ENCODE peak calls at places on chromosomes 13 and 19, in five cellular contexts. One of them, this sample, is unnamed. For H3K36me3 and H3K27me3, the result is how much of the 10 kb centered on the place peaks cover.

GRCh38 chr13:101917475-101917810 is 465.0 kb downstream of the ITGBL1 start:
- DNase-seq in body of pancreas: peak
- DNase-seq in GM23248: no peak
- DNase-seq in CD8-positive, alpha-beta T cell: no peak
- DNase-seq in heart left ventricle: no peak
- DNase-seq in this sample: no peak

GRCh38 chr19:17860331-17860992 is 752 bp downstream of the RPL18A start:
- DNase-seq in body of pancreas: no peak
- DNase-seq in GM23248: peak
- DNase-seq in CD8-positive, alpha-beta T cell: no peak
- DNase-seq in heart left ventricle: no peak
- DNase-seq in this sample: no peak

GRCh38 chr19:18418034-18418724 is 1.0 kb upstream of the SSBP4 start:
- DNase-seq in body of pancreas: peak
- DNase-seq in GM23248: no peak
- DNase-seq in CD8-positive, alpha-beta T cell: no peak
- DNase-seq in heart left ventricle: peak
- DNase-seq in this sample: no peak

GRCh38 chr13:76016799-76017198 is 380.7 kb downstream of the LMO7 start:
- DNase-seq in body of pancreas: peak
- DNase-seq in GM23248: peak
- DNase-seq in CD8-positive, alpha-beta T cell: peak
- DNase-seq in heart left ventricle: no peak
- DNase-seq in this sample: no peak

GRCh38 chr13:65417953-65418352 is 1812.2 kb downstream of the PCDH9 start:
- DNase-seq in body of pancreas: no peak
- DNase-seq in GM23248: no peak
- DNase-seq in CD8-positive, alpha-beta T cell: no peak
- DNase-seq in heart left ventricle: no peak
- DNase-seq in this sample: no peak

GRCh38 chr19:38034153-38034835 is 127.3 kb downstream of the SIPA1L3 start:
- DNase-seq in body of pancreas: no peak
- DNase-seq in GM23248: peak
- DNase-seq in CD8-positive, alpha-beta T cell: no peak
- DNase-seq in heart left ventricle: no peak
- DNase-seq in this sample: no peak

GRCh38 chr19:46015961-46016425 is 6.9 kb downstream of the PGLYRP1 start:
- DNase-seq in body of pancreas: no peak
- DNase-seq in GM23248: peak
- DNase-seq in CD8-positive, alpha-beta T cell: peak
- DNase-seq in heart left ventricle: no peak
- DNase-seq in this sample: peak

GRCh38 chr13:109383683-109384082 is 402.7 kb downstream of the IRS2 start:
- DNase-seq in body of pancreas: no peak
- DNase-seq in GM23248: peak
- DNase-seq in CD8-positive, alpha-beta T cell: no peak
- DNase-seq in heart left ventricle: no peak
- DNase-seq in this sample: no peak

GRCh38 chr19:8120636-8121480 is 28.5 kb downstream of the FBN3 start:
- DNase-seq in body of pancreas: no peak
- DNase-seq in GM23248: no peak
- DNase-seq in CD8-positive, alpha-beta T cell: no peak
- DNase-seq in heart left ventricle: no peak
- DNase-seq in this sample: no peak

GRCh38 chr13:66076417-66076816 is 1153.7 kb downstream of the PCDH9 start:
- DNase-seq in body of pancreas: no peak
- DNase-seq in GM23248: no peak
- DNase-seq in CD8-positive, alpha-beta T cell: no peak
- DNase-seq in heart left ventricle: no peak
- DNase-seq in this sample: no peak

GRCh38 chr13:48534911-48535501 is 2.1 kb upstream of the RCBTB2 start:
- DNase-seq in body of pancreas: no peak
- DNase-seq in GM23248: no peak
- DNase-seq in CD8-positive, alpha-beta T cell: no peak
- DNase-seq in heart left ventricle: no peak
- DNase-seq in this sample: no peak

GRCh38 chr19:5156231-5156986 is 184.2 kb downstream of the PTPRS start:
- DNase-seq in body of pancreas: no peak
- DNase-seq in GM23248: peak
- DNase-seq in CD8-positive, alpha-beta T cell: no peak
- DNase-seq in heart left ventricle: no peak
- DNase-seq in this sample: no peak

GRCh38 chr13:114284680-114285079 is 3.3 kb downstream of the UPF3A start:
- DNase-seq in body of pancreas: no peak
- DNase-seq in GM23248: no peak
- DNase-seq in CD8-positive, alpha-beta T cell: no peak
- DNase-seq in heart left ventricle: no peak
- DNase-seq in this sample: no peak
- H3K36me3 ChIP-seq in body of pancreas: under half
- H3K36me3 ChIP-seq in GM23248: under half
- H3K36me3 ChIP-seq in CD8-positive, alpha-beta T cell: under half
- H3K36me3 ChIP-seq in heart left ventricle: half or more
- H3K36me3 ChIP-seq in this sample: under half

GRCh38 chr19:54114340-54114826 is 1.1 kb downstream of the TFPT start:
- DNase-seq in body of pancreas: peak
- DNase-seq in GM23248: peak
- DNase-seq in CD8-positive, alpha-beta T cell: peak
- DNase-seq in heart left ventricle: peak
- DNase-seq in this sample: peak
- H3K27ac ChIP-seq in body of pancreas: no peak
- H3K27ac ChIP-seq in GM23248: no peak
- H3K27ac ChIP-seq in CD8-positive, alpha-beta T cell: peak
- H3K27ac ChIP-seq in heart left ventricle: peak
- H3K27ac ChIP-seq in this sample: peak

DNA sequence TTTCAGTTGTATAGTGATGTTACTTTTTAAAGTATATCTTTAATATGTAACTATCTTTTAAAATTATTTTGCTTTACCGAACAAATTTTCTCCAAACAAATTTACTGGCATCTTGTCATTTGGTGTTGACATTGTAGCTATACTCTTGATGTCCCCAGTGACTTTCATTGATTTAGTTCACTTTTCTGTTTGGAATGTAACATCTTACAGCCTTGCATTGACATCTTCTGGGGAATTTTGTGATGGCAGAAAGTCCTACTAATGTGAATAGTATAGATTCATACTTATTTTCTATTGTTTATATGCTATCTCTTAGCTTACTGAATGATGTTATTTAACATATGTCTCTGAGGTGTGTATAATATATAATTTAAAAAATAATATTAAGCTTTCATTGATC is 800.9 kb upstream of the ATXN8OS start:
- DNase-seq in body of pancreas: no peak
- DNase-seq in GM23248: no peak
- DNase-seq in CD8-positive, alpha-beta T cell: no peak
- DNase-seq in heart left ventricle: no peak
- DNase-seq in this sample: no peak
- H3K27me3 ChIP-seq in body of pancreas: under half
- H3K27me3 ChIP-seq in GM23248: under half
- H3K27me3 ChIP-seq in CD8-positive, alpha-beta T cell: under half
- H3K27me3 ChIP-seq in heart left ventricle: under half
- H3K27me3 ChIP-seq in this sample: under half

DNA sequence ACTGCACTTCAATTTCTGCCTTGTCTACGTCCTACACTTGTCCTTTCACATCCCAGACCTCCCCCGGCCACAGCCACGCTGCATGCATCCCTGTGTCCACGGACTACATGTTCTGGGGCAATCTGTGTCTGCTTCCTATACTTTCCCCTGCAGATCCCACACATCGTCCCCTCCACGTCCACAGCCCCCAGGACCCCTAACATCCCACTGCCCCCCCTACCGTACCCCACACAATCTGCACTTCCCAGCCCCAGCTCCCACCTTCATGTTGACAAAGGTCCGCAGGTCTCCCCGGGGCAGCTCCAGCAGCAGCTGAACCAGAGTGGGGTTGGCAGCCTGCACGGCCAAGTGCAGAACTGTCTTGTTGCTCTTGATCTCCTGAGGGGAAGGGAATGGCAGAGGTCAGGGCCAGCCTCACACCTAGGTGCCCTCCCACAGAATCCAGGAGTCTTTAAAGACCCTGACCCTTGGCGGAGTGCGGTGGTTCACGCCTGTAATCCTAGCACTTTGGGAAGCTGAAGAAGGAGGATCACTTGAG is 10.2 kb downstream of the NFKBID start:
- DNase-seq in body of pancreas: no peak
- DNase-seq in GM23248: no peak
- DNase-seq in CD8-positive, alpha-beta T cell: no peak
- DNase-seq in heart left ventricle: no peak
- DNase-seq in this sample: no peak
- H3K36me3 ChIP-seq in body of pancreas: under half
- H3K36me3 ChIP-seq in GM23248: under half
- H3K36me3 ChIP-seq in CD8-positive, alpha-beta T cell: under half
- H3K36me3 ChIP-seq in heart left ventricle: half or more
- H3K36me3 ChIP-seq in this sample: half or more

GRCh38 chr19:1491114-1491848 is at the start of gene REEP6:
- DNase-seq in body of pancreas: no peak
- DNase-seq in GM23248: no peak
- DNase-seq in CD8-positive, alpha-beta T cell: no peak
- DNase-seq in heart left ventricle: no peak
- DNase-seq in this sample: no peak
- H3K27ac ChIP-seq in body of pancreas: peak
- H3K27ac ChIP-seq in GM23248: peak
- H3K27ac ChIP-seq in CD8-positive, alpha-beta T cell: peak
- H3K27ac ChIP-seq in heart left ventricle: peak
- H3K27ac ChIP-seq in this sample: peak

DNA sequence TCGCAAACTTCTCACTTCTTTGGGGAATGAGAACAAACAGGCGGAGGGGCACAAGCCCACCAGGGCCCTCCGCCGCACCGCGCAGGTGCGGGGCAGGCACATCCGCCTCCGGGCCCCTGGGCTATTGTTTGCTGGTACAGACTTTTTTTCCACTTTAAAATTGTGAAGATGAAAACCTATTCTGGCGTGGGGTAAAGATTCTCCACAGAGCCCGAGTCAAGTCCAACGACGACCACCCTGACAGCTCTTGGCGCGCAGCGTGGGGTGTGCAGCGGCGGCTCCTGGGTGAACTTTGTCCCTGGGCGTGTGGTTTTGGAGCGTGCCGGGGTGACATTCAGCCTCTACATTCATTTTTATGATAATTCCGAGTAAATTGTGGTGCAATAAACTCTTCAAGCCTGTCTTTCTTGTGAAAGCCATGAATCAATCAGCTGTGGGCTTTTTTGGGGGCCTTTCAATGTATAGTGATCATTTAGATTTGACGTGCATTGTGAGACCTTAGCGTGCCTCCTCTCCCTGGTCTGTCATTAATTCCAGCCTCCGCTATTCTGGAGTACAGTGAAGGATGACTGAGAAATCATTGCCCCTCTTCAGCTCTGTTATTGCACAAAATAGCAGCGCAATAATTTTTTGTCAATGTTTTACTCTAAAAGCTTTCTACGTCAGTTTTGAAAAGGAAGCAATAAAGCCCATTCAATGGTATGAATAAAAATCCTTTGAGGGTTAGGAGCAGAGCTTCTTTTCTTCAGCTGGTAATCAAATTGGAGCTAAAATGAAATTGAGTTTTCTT is 90.0 kb downstream of the TEX29 start:
- DNase-seq in body of pancreas: no peak
- DNase-seq in GM23248: no peak
- DNase-seq in CD8-positive, alpha-beta T cell: no peak
- DNase-seq in heart left ventricle: no peak
- DNase-seq in this sample: no peak
- H3K27me3 ChIP-seq in body of pancreas: under half
- H3K27me3 ChIP-seq in GM23248: half or more
- H3K27me3 ChIP-seq in CD8-positive, alpha-beta T cell: under half
- H3K27me3 ChIP-seq in heart left ventricle: under half
- H3K27me3 ChIP-seq in this sample: under half

GRCh38 chr13:24301434-24301833 is 7.9 kb upstream of the C1QTNF9 start:
- DNase-seq in body of pancreas: no peak
- DNase-seq in GM23248: no peak
- DNase-seq in CD8-positive, alpha-beta T cell: no peak
- DNase-seq in heart left ventricle: no peak
- DNase-seq in this sample: no peak

GRCh38 chr13:24307211-24308067 is 1.9 kb upstream of the C1QTNF9 start:
- DNase-seq in body of pancreas: peak
- DNase-seq in GM23248: no peak
- DNase-seq in CD8-positive, alpha-beta T cell: no peak
- DNase-seq in heart left ventricle: no peak
- DNase-seq in this sample: no peak

GRCh38 chr13:24301911-24302310 is 7.5 kb upstream of the C1QTNF9 start:
- DNase-seq in body of pancreas: no peak
- DNase-seq in GM23248: no peak
- DNase-seq in CD8-positive, alpha-beta T cell: no peak
- DNase-seq in heart left ventricle: no peak
- DNase-seq in this sample: no peak

GRCh38 chr13:24306632-24307031 is 2.7 kb upstream of the C1QTNF9 start:
- DNase-seq in body of pancreas: no peak
- DNase-seq in GM23248: peak
- DNase-seq in CD8-positive, alpha-beta T cell: no peak
- DNase-seq in heart left ventricle: no peak
- DNase-seq in this sample: no peak

GRCh38 chr13:24304620-24305019 is 4.8 kb upstream of the C1QTNF9 start:
- DNase-seq in body of pancreas: no peak
- DNase-seq in GM23248: no peak
- DNase-seq in CD8-positive, alpha-beta T cell: no peak
- DNase-seq in heart left ventricle: no peak
- DNase-seq in this sample: no peak
- H3K36me3 ChIP-seq in body of pancreas: under half
- H3K36me3 ChIP-seq in GM23248: under half
- H3K36me3 ChIP-seq in CD8-positive, alpha-beta T cell: under half
- H3K36me3 ChIP-seq in heart left ventricle: half or more
- H3K36me3 ChIP-seq in this sample: half or more

GRCh38 chr19:16516923-16517610 is 20.9 kb downstream of the C19orf44 start:
- DNase-seq in body of pancreas: no peak
- DNase-seq in GM23248: no peak
- DNase-seq in CD8-positive, alpha-beta T cell: no peak
- DNase-seq in heart left ventricle: no peak
- DNase-seq in this sample: no peak

GRCh38 chr19:16518483-16519229 is 22.5 kb downstream of the C19orf44 start:
- DNase-seq in body of pancreas: no peak
- DNase-seq in GM23248: no peak
- DNase-seq in CD8-positive, alpha-beta T cell: no peak
- DNase-seq in heart left ventricle: no peak
- DNase-seq in this sample: no peak

GRCh38 chr19:16518061-16518460 is 21.9 kb downstream of the C19orf44 start:
- DNase-seq in body of pancreas: no peak
- DNase-seq in GM23248: no peak
- DNase-seq in CD8-positive, alpha-beta T cell: no peak
- DNase-seq in heart left ventricle: no peak
- DNase-seq in this sample: no peak

GRCh38 chr19:16516381-16516780 is 20.2 kb downstream of the C19orf44 start:
- DNase-seq in body of pancreas: no peak
- DNase-seq in GM23248: no peak
- DNase-seq in CD8-positive, alpha-beta T cell: no peak
- DNase-seq in heart left ventricle: no peak
- DNase-seq in this sample: no peak

GRCh38 chr19:16514383-16515019 is 18.3 kb downstream of the C19orf44 start:
- DNase-seq in body of pancreas: no peak
- DNase-seq in GM23248: no peak
- DNase-seq in CD8-positive, alpha-beta T cell: no peak
- DNase-seq in heart left ventricle: no peak
- DNase-seq in this sample: no peak
- H3K27ac ChIP-seq in body of pancreas: no peak
- H3K27ac ChIP-seq in GM23248: no peak
- H3K27ac ChIP-seq in CD8-positive, alpha-beta T cell: no peak
- H3K27ac ChIP-seq in heart left ventricle: no peak
- H3K27ac ChIP-seq in this sample: no peak

This sample was measured in effector memory CD4-positive, alpha-beta T cell.